ENCODE peak calls at places on chromosomes 13 and 19, in seven cellular contexts. X is stimulated activated CD4-positive, alpha-beta T cell treated with anti-CD3 and anti-CD28 coated beads, TNF-alpha, amount 100 ng/mL, for 1 hour; W is thoracic aorta; V is cardiac fibroblast; K is GM06990; I is naive thymus-derived CD8-positive, alpha-beta T cell; M is AG10803. R is an unnamed sample.

GRCh38 chr19:804419-805160 is 7.3 kb downstream of the PTBP1 start:
- DNase-seq in X (no peak), W (no peak), V (no peak), K (no peak), I (no peak), M (no peak), R (no peak)

GRCh38 chr13:97440598-97440997 is 6.6 kb downstream of the RAP2A start:
- DNase-seq in X (no peak), W (no peak), V (peak), K (no peak), I (no peak), M (no peak), R (no peak)

GRCh38 chr13:80339841-80340642 is 884 bp downstream of the SPRY2 start:
- DNase-seq in X (no peak), W (no peak), V (peak), K (peak), I (no peak), M (no peak), R (no peak)

GRCh38 chr19:1977116-1977515 is 36.1 kb downstream of the CSNK1G2 start:
- DNase-seq in X (no peak), W (no peak), V (no peak), K (no peak), I (no peak), M (no peak), R (no peak)

GRCh38 chr13:112740502-112741131 is 50.8 kb downstream of the ATP11A start:
- DNase-seq in X (no peak), W (no peak), V (peak), K (no peak), I (no peak), M (peak), R (no peak)

GRCh38 chr19:48398329-48399235 is 5.1 kb downstream of the GRIN2D start:
- DNase-seq in X (peak), W (peak), V (peak), K (peak), I (peak), M (peak), R (peak)

GRCh38 chr19:7999376-7999775 is 6.1 kb downstream of the ELAVL1 start:
- DNase-seq in X (no peak), W (no peak), V (no peak), K (no peak), I (no peak), M (no peak), R (no peak)

GRCh38 chr19:32453736-32454135 is 48.2 kb downstream of the DPY19L3 start:
- DNase-seq in X (no peak), W (no peak), V (peak), K (no peak), I (no peak), M (peak), R (no peak)

GRCh38 chr13:30314562-30314961 is 7.2 kb upstream of the KATNAL1 start:
- DNase-seq in X (no peak), W (no peak), V (no peak), K (no peak), I (no peak), M (no peak), R (no peak)

GRCh38 chr13:77580748-77581147 is 45.2 kb downstream of the SCEL start:
- DNase-seq in X (no peak), W (no peak), V (no peak), K (no peak), I (no peak), M (no peak), R (no peak)

GRCh38 chr19:19643158-19644053 is at the start of gene GMIP:
- DNase-seq in X (peak), W (no peak), V (peak), K (peak), I (peak), M (peak), R (peak)

GRCh38 chr13:44780586-44781280 is 204.6 kb upstream of the TSC22D1 start:
- DNase-seq in X (no peak), W (no peak), V (no peak), K (no peak), I (no peak), M (no peak), R (no peak)

GRCh38 chr13:85503797-85504196 is 295.4 kb downstream of the SLITRK6 start:
- DNase-seq in X (no peak), W (no peak), V (peak), K (no peak), I (no peak), M (peak), R (no peak)

GRCh38 chr13:50129065-50129922 is 114.0 kb downstream of the KCNRG start:
- DNase-seq in X (no peak), W (no peak), V (no peak), K (peak), I (no peak), M (no peak), R (no peak)

GRCh38 chr13:97932006-97932405 is 21.5 kb upstream of the IPO5 start:
- DNase-seq in X (no peak), W (no peak), V (no peak), K (no peak), I (no peak), M (no peak), R (no peak)